ENCODE peak calls at places on chromosomes 5 and 9, in six cellular contexts. M, F, V, C, I and B are unnamed samples.

GRCh38 chr5:41338276-41338675 is 124.9 kb upstream of the C6 start:
- DNase-seq in M (no peak), F (no peak), V (no peak), C (no peak), I (no peak), B (no peak)

GRCh38 chr5:172533058-172533398 is 78.7 kb upstream of the SH3PXD2B start:
- DNase-seq in M (no peak), F (no peak), V (no peak), C (no peak), I (no peak), B (no peak)

GRCh38 chr9:4138180-4138579 is 161.7 kb downstream of the GLIS3 start:
- DNase-seq in M (no peak), F (no peak), V (no peak), C (no peak), I (no peak), B (no peak)

GRCh38 chr5:3110371-3110770 is 358.9 kb upstream of the IRX2 start:
- DNase-seq in M (no peak), F (no peak), V (no peak), C (no peak), I (no peak), B (no peak)

GRCh38 chr5:14109041-14109747 is 33.9 kb upstream of the TRIO start:
- DNase-seq in M (peak; percentile 37), F (no peak), V (no peak), C (no peak), I (no peak), B (no peak)

GRCh38 chr5:90873033-90873517 is 314.5 kb downstream of the ADGRV1 start:
- DNase-seq in M (no peak), F (no peak), V (no peak), C (no peak), I (no peak), B (no peak)

GRCh38 chr5:160506006-160507004 is 84.7 kb downstream of the PTTG1 start:
- DNase-seq in M (peak; percentile 38), F (no peak), V (no peak), C (peak; percentile 55), I (peak; percentile 46), B (no peak)

GRCh38 chr5:177601126-177601525 is 1.2 kb downstream of the B4GALT7 start:
- DNase-seq in M (no peak), F (no peak), V (no peak), C (no peak), I (no peak), B (no peak)

GRCh38 chr9:86326536-86326935 is 27.7 kb downstream of the TUT7 start:
- DNase-seq in M (no peak), F (no peak), V (no peak), C (no peak), I (peak; percentile 3), B (no peak)

GRCh38 chr9:89986190-89986589 is 381.4 kb downstream of the GADD45G start:
- DNase-seq in M (no peak), F (no peak), V (no peak), C (no peak), I (no peak), B (no peak)

GRCh38 chr5:113378960-113379541 is 55.7 kb downstream of the TSSK1B start:
- DNase-seq in M (peak; percentile 34), F (peak; percentile 49), V (peak; percentile 67), C (peak; percentile 31), I (peak; percentile 20), B (no peak)

GRCh38 chr9:6415266-6415665 is 2.3 kb downstream of the UHRF2 start:
- DNase-seq in M (no peak), F (no peak), V (no peak), C (no peak), I (no peak), B (no peak)

GRCh38 chr9:123551636-123552203 is 195.7 kb downstream of the CRB2 start:
- DNase-seq in M (no peak), F (no peak), V (no peak), C (no peak), I (no peak), B (no peak)

GRCh38 chr9:89095755-89096154 is 82.9 kb downstream of the SHC3 start:
- DNase-seq in M (no peak), F (no peak), V (no peak), C (no peak), I (no peak), B (no peak)

GRCh38 chr9:19481971-19482404 is 73.2 kb downstream of the ACER2 start:
- DNase-seq in M (no peak), F (no peak), V (no peak), C (no peak), I (peak; percentile 70), B (no peak)

GRCh38 chr5:72079288-72079687 is 28.0 kb upstream of the MAP1B start:
- DNase-seq in M (no peak), F (no peak), V (peak; percentile 16), C (no peak), I (no peak), B (no peak)

GRCh38 chr9:967851-968641 is 8.4 kb upstream of the DMRT3 start:
- DNase-seq in M (no peak), F (no peak), V (no peak), C (no peak), I (no peak), B (no peak)

GRCh38 chr9:93427655-93428379 is 23.7 kb upstream of the FAM120A start:
- DNase-seq in M (no peak), F (no peak), V (no peak), C (no peak), I (no peak), B (no peak)

GRCh38 chr9:133726401-133727276 is 11.5 kb downstream of the SARDH start:
- DNase-seq in M (no peak), F (peak; percentile 56), V (peak; percentile 78), C (peak; percentile 56), I (no peak), B (peak; percentile 37)

GRCh38 chr9:116959775-116960174 is 272.7 kb downstream of the TRIM32 start:
- DNase-seq in M (no peak), F (peak; percentile 76), V (no peak), C (no peak), I (peak; percentile 31), B (no peak)